ENCODE peak calls at places on chromosomes 7 and 10, in eight cellular contexts. One of them, this sample, is unnamed.

GRCh38 chr7:46230298-46231295 is 309.5 kb upstream of the IGFBP3 start:
- DNase-seq in cardiac fibroblast: no peak
- DNase-seq in stomach: no peak
- DNase-seq in upper lobe of right lung: no peak
- DNase-seq in WTC11: no peak
- DNase-seq in Panc1: no peak
- DNase-seq in neural crest cell: no peak
- DNase-seq in astrocyte: peak
- DNase-seq in this sample: no peak

GRCh38 chr10:20330246-20330645 is 514.0 kb downstream of the PLXDC2 start:
- DNase-seq in cardiac fibroblast: no peak
- DNase-seq in stomach: no peak
- DNase-seq in upper lobe of right lung: no peak
- DNase-seq in WTC11: no peak
- DNase-seq in Panc1: no peak
- DNase-seq in neural crest cell: no peak
- DNase-seq in astrocyte: no peak
- DNase-seq in this sample: no peak

GRCh38 chr10:685613-686012 is 3.9 kb downstream of the DIP2C start:
- DNase-seq in cardiac fibroblast: no peak
- DNase-seq in stomach: no peak
- DNase-seq in upper lobe of right lung: no peak
- DNase-seq in WTC11: no peak
- DNase-seq in Panc1: no peak
- DNase-seq in neural crest cell: no peak
- DNase-seq in astrocyte: no peak
- DNase-seq in this sample: no peak

GRCh38 chr7:981793-982510 is 1.0 kb upstream of the CYP2W1 start:
- DNase-seq in cardiac fibroblast: no peak
- DNase-seq in stomach: no peak
- DNase-seq in upper lobe of right lung: peak
- DNase-seq in WTC11: no peak
- DNase-seq in Panc1: no peak
- DNase-seq in neural crest cell: no peak
- DNase-seq in astrocyte: no peak
- DNase-seq in this sample: no peak

GRCh38 chr10:50503661-50504320 is 120.0 kb downstream of the SGMS1 start:
- DNase-seq in cardiac fibroblast: no peak
- DNase-seq in stomach: no peak
- DNase-seq in upper lobe of right lung: no peak
- DNase-seq in WTC11: no peak
- DNase-seq in Panc1: no peak
- DNase-seq in neural crest cell: no peak
- DNase-seq in astrocyte: no peak
- DNase-seq in this sample: no peak

GRCh38 chr10:47283101-47283630 is 16.8 kb upstream of the GDF10 start:
- DNase-seq in cardiac fibroblast: no peak
- DNase-seq in stomach: no peak
- DNase-seq in upper lobe of right lung: no peak
- DNase-seq in WTC11: no peak
- DNase-seq in Panc1: no peak
- DNase-seq in neural crest cell: no peak
- DNase-seq in astrocyte: no peak
- DNase-seq in this sample: no peak

GRCh38 chr7:84744388-84744787 is 442.5 kb downstream of the SEMA3D start:
- DNase-seq in cardiac fibroblast: no peak
- DNase-seq in stomach: no peak
- DNase-seq in upper lobe of right lung: no peak
- DNase-seq in WTC11: no peak
- DNase-seq in Panc1: no peak
- DNase-seq in neural crest cell: no peak
- DNase-seq in astrocyte: peak
- DNase-seq in this sample: no peak

GRCh38 chr10:48444266-48444665 is 137.8 kb downstream of the MAPK8 start:
- DNase-seq in cardiac fibroblast: peak
- DNase-seq in stomach: peak
- DNase-seq in upper lobe of right lung: no peak
- DNase-seq in WTC11: no peak
- DNase-seq in Panc1: no peak
- DNase-seq in neural crest cell: no peak
- DNase-seq in astrocyte: no peak
- DNase-seq in this sample: peak

GRCh38 chr7:45173596-45174327 is 16.2 kb downstream of the RAMP3 start:
- DNase-seq in cardiac fibroblast: no peak
- DNase-seq in stomach: no peak
- DNase-seq in upper lobe of right lung: peak
- DNase-seq in WTC11: no peak
- DNase-seq in Panc1: no peak
- DNase-seq in neural crest cell: no peak
- DNase-seq in astrocyte: no peak
- DNase-seq in this sample: no peak

GRCh38 chr10:26384600-26384999 is 53.5 kb upstream of the APBB1IP start:
- DNase-seq in cardiac fibroblast: no peak
- DNase-seq in stomach: no peak
- DNase-seq in upper lobe of right lung: no peak
- DNase-seq in WTC11: no peak
- DNase-seq in Panc1: no peak
- DNase-seq in neural crest cell: no peak
- DNase-seq in astrocyte: no peak
- DNase-seq in this sample: no peak

GRCh38 chr7:73823873-73824597 is 6.8 kb upstream of the CLDN4 start:
- DNase-seq in cardiac fibroblast: no peak
- DNase-seq in stomach: no peak
- DNase-seq in upper lobe of right lung: no peak
- DNase-seq in WTC11: no peak
- DNase-seq in Panc1: no peak
- DNase-seq in neural crest cell: no peak
- DNase-seq in astrocyte: no peak
- DNase-seq in this sample: no peak

GRCh38 chr7:117323877-117324699 is 1.2 kb upstream of the WNT2 start:
- DNase-seq in cardiac fibroblast: peak
- DNase-seq in stomach: no peak
- DNase-seq in upper lobe of right lung: peak
- DNase-seq in WTC11: peak
- DNase-seq in Panc1: no peak
- DNase-seq in neural crest cell: peak
- DNase-seq in astrocyte: peak
- DNase-seq in this sample: peak

GRCh38 chr7:145845345-145845744 is 271.3 kb upstream of the CNTNAP2 start:
- DNase-seq in cardiac fibroblast: no peak
- DNase-seq in stomach: no peak
- DNase-seq in upper lobe of right lung: no peak
- DNase-seq in WTC11: no peak
- DNase-seq in Panc1: no peak
- DNase-seq in neural crest cell: no peak
- DNase-seq in astrocyte: no peak
- DNase-seq in this sample: no peak

GRCh38 chr7:2894118-2894940 is 50.2 kb upstream of the GNA12 start:
- DNase-seq in cardiac fibroblast: no peak
- DNase-seq in stomach: peak
- DNase-seq in upper lobe of right lung: no peak
- DNase-seq in WTC11: no peak
- DNase-seq in Panc1: no peak
- DNase-seq in neural crest cell: no peak
- DNase-seq in astrocyte: no peak
- DNase-seq in this sample: peak

GRCh38 chr7:116525913-116526857 is 1.3 kb downstream of the CAV1 start:
- DNase-seq in cardiac fibroblast: peak
- DNase-seq in stomach: peak
- DNase-seq in upper lobe of right lung: peak
- DNase-seq in WTC11: peak
- DNase-seq in Panc1: no peak
- DNase-seq in neural crest cell: peak
- DNase-seq in astrocyte: peak
- DNase-seq in this sample: peak

GRCh38 chr10:99292159-99292558 is 37.0 kb upstream of the CNNM1 start:
- DNase-seq in cardiac fibroblast: peak
- DNase-seq in stomach: no peak
- DNase-seq in upper lobe of right lung: no peak
- DNase-seq in WTC11: no peak
- DNase-seq in Panc1: no peak
- DNase-seq in neural crest cell: no peak
- DNase-seq in astrocyte: peak
- DNase-seq in this sample: no peak

GRCh38 chr7:27051451-27051850 is 44.3 kb downstream of the HOXA1 start:
- DNase-seq in cardiac fibroblast: no peak
- DNase-seq in stomach: no peak
- DNase-seq in upper lobe of right lung: no peak
- DNase-seq in WTC11: no peak
- DNase-seq in Panc1: no peak
- DNase-seq in neural crest cell: no peak
- DNase-seq in astrocyte: peak
- DNase-seq in this sample: no peak

GRCh38 chr7:21108182-21108581 is 319.7 kb upstream of the SP4 start:
- DNase-seq in cardiac fibroblast: no peak
- DNase-seq in stomach: peak
- DNase-seq in upper lobe of right lung: no peak
- DNase-seq in WTC11: no peak
- DNase-seq in Panc1: no peak
- DNase-seq in neural crest cell: no peak
- DNase-seq in astrocyte: no peak
- DNase-seq in this sample: no peak

GRCh38 chr10:102682981-102683380 is 31.2 kb downstream of the ARL3 start:
- DNase-seq in cardiac fibroblast: no peak
- DNase-seq in stomach: no peak
- DNase-seq in upper lobe of right lung: no peak
- DNase-seq in WTC11: no peak
- DNase-seq in Panc1: no peak
- DNase-seq in neural crest cell: no peak
- DNase-seq in astrocyte: no peak
- DNase-seq in this sample: no peak

GRCh38 chr10:102678842-102679289 is 34.6 kb downstream of the TRIM8 start:
- DNase-seq in cardiac fibroblast: peak
- DNase-seq in stomach: peak
- DNase-seq in upper lobe of right lung: peak
- DNase-seq in WTC11: peak
- DNase-seq in Panc1: peak
- DNase-seq in neural crest cell: peak
- DNase-seq in astrocyte: no peak
- DNase-seq in this sample: peak

GRCh38 chr10:102682441-102682840 is 31.8 kb downstream of the ARL3 start:
- DNase-seq in cardiac fibroblast: no peak
- DNase-seq in stomach: no peak
- DNase-seq in upper lobe of right lung: no peak
- DNase-seq in WTC11: no peak
- DNase-seq in Panc1: no peak
- DNase-seq in neural crest cell: no peak
- DNase-seq in astrocyte: no peak
- DNase-seq in this sample: no peak

GRCh38 chr10:102677736-102678354 is 33.6 kb downstream of the TRIM8 start:
- DNase-seq in cardiac fibroblast: no peak
- DNase-seq in stomach: no peak
- DNase-seq in upper lobe of right lung: no peak
- DNase-seq in WTC11: no peak
- DNase-seq in Panc1: no peak
- DNase-seq in neural crest cell: no peak
- DNase-seq in astrocyte: no peak
- DNase-seq in this sample: no peak

GRCh38 chr10:102681696-102682095 is 32.5 kb downstream of the ARL3 start:
- DNase-seq in cardiac fibroblast: no peak
- DNase-seq in stomach: no peak
- DNase-seq in upper lobe of right lung: no peak
- DNase-seq in WTC11: no peak
- DNase-seq in Panc1: no peak
- DNase-seq in neural crest cell: no peak
- DNase-seq in astrocyte: no peak
- DNase-seq in this sample: no peak
- TF ChIP-seq CTCF in cardiac fibroblast: no peak
- TF ChIP-seq CTCF in stomach: no peak
- TF ChIP-seq CTCF in upper lobe of right lung: no peak
- TF ChIP-seq CTCF in WTC11: no peak
- TF ChIP-seq CTCF in Panc1: no peak
- TF ChIP-seq CTCF in neural crest cell: no peak
- TF ChIP-seq CTCF in astrocyte: no peak
- TF ChIP-seq CTCF in this sample: no peak

GRCh38 chr10:132371641-132372081 is 25.3 kb upstream of the PWWP2B start:
- DNase-seq in cardiac fibroblast: no peak
- DNase-seq in stomach: no peak
- DNase-seq in upper lobe of right lung: peak
- DNase-seq in WTC11: no peak
- DNase-seq in Panc1: no peak
- DNase-seq in neural crest cell: no peak
- DNase-seq in astrocyte: no peak
- DNase-seq in this sample: no peak
- TF ChIP-seq CTCF in cardiac fibroblast: peak
- TF ChIP-seq CTCF in stomach: no peak
- TF ChIP-seq CTCF in upper lobe of right lung: peak
- TF ChIP-seq CTCF in WTC11: peak
- TF ChIP-seq CTCF in Panc1: no peak
- TF ChIP-seq CTCF in neural crest cell: peak
- TF ChIP-seq CTCF in astrocyte: peak
- TF ChIP-seq CTCF in this sample: peak

DNA sequence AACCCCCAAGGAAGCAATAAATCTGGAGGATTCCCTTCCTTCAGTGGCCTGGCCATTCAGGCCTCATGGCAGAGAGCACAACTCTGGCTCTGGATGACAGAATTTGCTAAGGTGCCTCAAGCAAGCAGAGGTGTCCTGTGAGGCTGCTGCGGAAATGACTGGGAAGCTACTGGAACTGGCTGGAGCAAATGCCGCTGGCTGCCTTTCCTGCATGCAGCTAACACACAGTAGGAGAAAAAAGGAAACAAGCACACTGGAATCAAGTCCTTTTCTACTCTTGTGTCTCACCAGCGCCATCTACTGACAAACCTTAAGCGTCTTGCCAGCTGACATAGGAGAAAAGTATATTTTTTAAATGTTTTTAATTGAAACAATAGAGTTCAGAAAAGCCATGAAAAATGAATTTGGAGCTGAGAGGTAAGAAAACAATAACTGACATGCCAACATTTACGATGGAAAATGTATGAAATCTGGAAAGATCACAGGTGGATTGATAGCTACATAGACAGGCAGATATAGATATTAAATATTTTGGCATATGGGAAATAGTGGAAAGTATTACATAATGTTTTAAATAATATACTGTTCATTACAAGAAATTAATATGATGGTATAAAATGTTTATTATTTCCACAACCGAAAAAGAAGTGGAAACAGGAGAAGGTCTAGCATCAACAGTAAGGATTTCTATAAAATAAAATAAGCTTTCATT is 951.6 kb downstream of the ANKRD7 start:
- DNase-seq in cardiac fibroblast: peak
- DNase-seq in stomach: peak
- DNase-seq in upper lobe of right lung: peak
- DNase-seq in WTC11: peak
- DNase-seq in Panc1: peak
- DNase-seq in neural crest cell: peak
- DNase-seq in astrocyte: peak
- DNase-seq in this sample: peak
- TF ChIP-seq CTCF in cardiac fibroblast: peak
- TF ChIP-seq CTCF in stomach: no peak
- TF ChIP-seq CTCF in upper lobe of right lung: peak
- TF ChIP-seq CTCF in WTC11: peak
- TF ChIP-seq CTCF in Panc1: peak
- TF ChIP-seq CTCF in neural crest cell: peak
- TF ChIP-seq CTCF in astrocyte: peak
- TF ChIP-seq CTCF in this sample: peak

DNA sequence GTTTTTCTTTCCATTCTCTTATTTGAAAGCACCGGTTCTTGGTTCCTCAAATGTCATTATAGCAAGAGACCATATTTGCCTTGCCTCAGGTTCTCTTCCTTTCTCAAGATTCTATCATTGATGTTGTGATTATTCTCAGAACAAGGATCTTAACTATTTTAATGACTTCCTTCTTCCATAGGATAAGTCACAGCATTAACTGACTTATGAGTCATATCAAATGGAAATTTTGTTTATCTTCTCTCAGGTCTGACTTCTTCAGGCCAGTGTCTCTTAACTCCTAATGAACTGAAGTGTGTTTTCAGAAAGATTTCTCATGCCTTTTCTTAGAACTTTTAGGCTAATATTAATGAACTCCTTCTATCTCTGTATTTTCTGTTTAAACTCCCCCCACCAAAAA is 794.6 kb upstream of the LRRN3 start:
- DNase-seq in cardiac fibroblast: no peak
- DNase-seq in stomach: no peak
- DNase-seq in upper lobe of right lung: no peak
- DNase-seq in WTC11: no peak
- DNase-seq in Panc1: no peak
- DNase-seq in neural crest cell: no peak
- DNase-seq in astrocyte: no peak
- DNase-seq in this sample: no peak
- TF ChIP-seq CTCF in cardiac fibroblast: no peak
- TF ChIP-seq CTCF in stomach: no peak
- TF ChIP-seq CTCF in upper lobe of right lung: no peak
- TF ChIP-seq CTCF in WTC11: no peak
- TF ChIP-seq CTCF in Panc1: no peak
- TF ChIP-seq CTCF in neural crest cell: no peak
- TF ChIP-seq CTCF in astrocyte: no peak
- TF ChIP-seq CTCF in this sample: no peak